ENCODE peak calls at places on chromosomes 2 and 18, in ten cellular contexts. K, E, J, P, F, O, A, V, Z and S are unnamed samples.

GRCh38 chr2:39386064-39386463 is 51.0 kb downstream of the MAP4K3 start:
- ATAC-seq in O (no peak), K (no peak), V (no peak), J (no peak), Z (no peak), E (no peak), A (no peak), F (no peak), P (no peak), S (no peak)

GRCh38 chr2:177338177-177338721 is 54.3 kb upstream of the AGPS start:
- ATAC-seq in F (no peak), Z (peak; percentile 74), O (no peak), K (no peak), P (no peak), E (no peak), A (peak; percentile 89), J (no peak), V (peak; percentile 56), S (peak; percentile 58)

GRCh38 chr18:58413667-58414628 is 214.9 kb downstream of the ALPK2 start:
- ATAC-seq in V (no peak), A (no peak), Z (no peak), J (no peak), K (no peak), P (peak; percentile 13), O (no peak), F (no peak), E (no peak), S (no peak)

GRCh38 chr2:28326873-28327495 is 65.7 kb upstream of the FOSL2 start:
- ATAC-seq in F (no peak), K (no peak), P (no peak), V (peak; percentile 20), E (peak; percentile 29), O (no peak), Z (no peak), A (no peak), J (no peak), S (peak; percentile 14)

GRCh38 chr2:188978291-188979081 is 4.3 kb downstream of the COL3A1 start:
- ATAC-seq in J (no peak), O (peak; percentile 30), A (peak; percentile 75), E (peak; percentile 31), Z (no peak), P (peak; percentile 80), V (peak; percentile 35), F (no peak), K (no peak), S (no peak)

GRCh38 chr2:142869461-142870106 is 7.9 kb upstream of the KYNU start:
- ATAC-seq in V (no peak), A (no peak), F (no peak), J (no peak), K (no peak), E (no peak), P (no peak), Z (no peak), O (no peak), S (no peak)

GRCh38 chr18:2854871-2855270 is 8.1 kb downstream of the EMILIN2 start:
- ATAC-seq in P (no peak), F (no peak), O (peak; percentile 35), A (no peak), V (no peak), K (no peak), E (no peak), J (no peak), Z (peak; percentile 11), S (no peak)

GRCh38 chr2:101002562-101003277 is 631 bp downstream of the RPL31 start:
- ATAC-seq in A (peak; percentile 3), J (peak; percentile 41), E (no peak), V (peak; percentile 9), K (no peak), P (peak; percentile 15), O (no peak), F (no peak), Z (peak; percentile 37), S (peak; percentile 4)

GRCh38 chr2:218732052-218732760 is 21.6 kb downstream of the TTLL4 start:
- ATAC-seq in P (no peak), E (no peak), V (peak; percentile 5), K (no peak), A (no peak), O (no peak), F (no peak), J (no peak), Z (no peak), S (no peak)

GRCh38 chr2:27714851-27715291 is 51.2 kb downstream of the SLC4A1AP start:
- ATAC-seq in A (no peak), E (no peak), P (no peak), K (no peak), J (no peak), O (peak; percentile 14), F (no peak), V (peak; percentile 19), Z (no peak), S (no peak)

GRCh38 chr18:79572848-79573451 is 106.7 kb upstream of the CTDP1 start:
- ATAC-seq in E (no peak), V (no peak), F (no peak), O (no peak), P (no peak), K (no peak), J (no peak), A (no peak), Z (no peak), S (no peak)

GRCh38 chr18:48997985-48998831 is 47.4 kb upstream of the SMAD7 start:
- ATAC-seq in J (no peak), P (peak; percentile 68), F (no peak), K (peak; percentile 86), E (peak; percentile 91), Z (peak; percentile 79), V (peak; percentile 78), A (peak; percentile 72), O (peak; percentile 89), S (peak; percentile 31)

GRCh38 chr2:136530154-136530553 is 235.2 kb upstream of the THSD7B start:
- ATAC-seq in A (no peak), V (no peak), E (no peak), O (no peak), K (no peak), P (no peak), Z (no peak), F (no peak), J (no peak), S (no peak)